ENCODE peak calls at places on chromosome 11, in eight cellular contexts. O is tibial nerve; E is CD4-positive, alpha-beta memory T cell; P is effector memory CD4-positive, alpha-beta T cell; Z is GM23338; S is psoas muscle; H is ovary; F is PC-9. A is an unnamed sample.

GRCh38 chr11:67058506-67058905 is 1.9 kb downstream of the RHOD start:
- DNase-seq in Z (no peak), H (no peak), O (no peak), E (no peak), S (no peak), F (no peak), P (no peak), A (no peak)

GRCh38 chr11:47324520-47324919 is 28.0 kb downstream of the MYBPC3 start:
- DNase-seq in O (no peak), E (no peak), P (no peak), Z (no peak), H (no peak), F (no peak), S (no peak), A (no peak)

GRCh38 chr11:8011383-8011782 is 24.2 kb downstream of the EIF3F start:
- DNase-seq in O (no peak), Z (no peak), H (no peak), E (no peak), F (no peak), P (no peak), S (no peak), A (no peak)

GRCh38 chr11:31340903-31341572 is 28.5 kb downstream of the DCDC1 start:
- DNase-seq in E (peak; percentile 37), F (no peak), S (no peak), O (no peak), P (no peak), Z (peak; percentile 66), H (no peak), A (no peak)

GRCh38 chr11:40797981-40798380 is 661.5 kb downstream of the LRRC4C start:
- DNase-seq in P (no peak), O (no peak), S (no peak), H (no peak), Z (no peak), E (no peak), F (no peak), A (no peak)

GRCh38 chr11:11545285-11546275 is 76.2 kb downstream of the GALNT18 start:
- DNase-seq in H (no peak), S (no peak), F (no peak), O (no peak), E (no peak), Z (peak; percentile 24), P (no peak), A (no peak)

GRCh38 chr11:763549-764321 is 13.6 kb downstream of the GATD1 start:
- DNase-seq in P (no peak), F (no peak), E (no peak), O (no peak), H (no peak), S (no peak), Z (no peak), A (no peak)

GRCh38 chr11:43399983-43400630 is 41.4 kb downstream of the TTC17 start:
- DNase-seq in S (no peak), P (no peak), E (no peak), H (no peak), Z (no peak), F (no peak), O (no peak), A (no peak)

GRCh38 chr11:134742956-134743808 is 331.1 kb upstream of the B3GAT1 start:
- DNase-seq in F (no peak), E (no peak), Z (no peak), O (no peak), S (no peak), P (no peak), H (no peak), A (peak; percentile 48)

GRCh38 chr11:8219257-8220021 is 44.2 kb downstream of the LMO1 start:
- DNase-seq in H (no peak), S (no peak), P (no peak), Z (peak; percentile 85), E (no peak), O (peak; percentile 21), F (peak; percentile 40), A (no peak)

GRCh38 chr11:96235725-96236124 is 107.3 kb downstream of the MAML2 start:
- DNase-seq in S (no peak), H (no peak), E (no peak), P (no peak), F (no peak), Z (no peak), O (no peak), A (no peak)

GRCh38 chr11:36288442-36289225 is 590 bp downstream of the COMMD9 start:
- DNase-seq in F (no peak), S (no peak), O (no peak), Z (no peak), H (no peak), P (no peak), E (no peak), A (peak; percentile 30)

GRCh38 chr11:95762513-95762912 is 27.1 kb downstream of the FAM76B start:
- DNase-seq in S (no peak), Z (no peak), H (no peak), F (no peak), O (no peak), E (no peak), P (no peak), A (no peak)

GRCh38 chr11:116787786-116788486 is at the start of gene ZPR1:
- DNase-seq in F (peak; percentile 69), P (peak; percentile 78), E (peak; percentile 89), S (peak; percentile 93), Z (peak; percentile 81), O (peak; percentile 73), H (peak; percentile 81), A (peak; percentile 58)

GRCh38 chr11:32374261-32374711 is 61.1 kb downstream of the WT1 start:
- DNase-seq in O (peak; percentile 6), E (no peak), P (no peak), S (no peak), H (peak; percentile 62), F (no peak), Z (peak; percentile 95), A (no peak)

GRCh38 chr11:59463176-59463575 is 6.4 kb downstream of the OR4D6 start:
- DNase-seq in Z (peak; percentile 15), E (no peak), S (no peak), P (no peak), H (peak; percentile 58), F (no peak), O (peak; percentile 78), A (no peak)

GRCh38 chr11:61587951-61588695 is 7.2 kb upstream of the SYT7 start:
- DNase-seq in P (peak; percentile 34), H (no peak), F (peak; percentile 51), O (peak; percentile 16), S (peak; percentile 71), Z (peak; percentile 85), E (peak; percentile 66), A (peak; percentile 33)

GRCh38 chr11:61589961-61590360 is 9.1 kb upstream of the SYT7 start:
- DNase-seq in O (no peak), Z (no peak), P (no peak), E (no peak), F (no peak), H (no peak), S (no peak), A (no peak)

GRCh38 chr11:61587541-61587941 is 6.7 kb upstream of the SYT7 start:
- DNase-seq in H (peak; percentile 39), O (no peak), P (no peak), E (no peak), S (peak; percentile 72), F (no peak), Z (peak; percentile 90), A (no peak)

GRCh38 chr11:61585115-61585514 is 4.2 kb upstream of the SYT7 start:
- DNase-seq in Z (no peak), S (no peak), F (no peak), H (no peak), E (no peak), O (no peak), P (no peak), A (no peak)

DNA sequence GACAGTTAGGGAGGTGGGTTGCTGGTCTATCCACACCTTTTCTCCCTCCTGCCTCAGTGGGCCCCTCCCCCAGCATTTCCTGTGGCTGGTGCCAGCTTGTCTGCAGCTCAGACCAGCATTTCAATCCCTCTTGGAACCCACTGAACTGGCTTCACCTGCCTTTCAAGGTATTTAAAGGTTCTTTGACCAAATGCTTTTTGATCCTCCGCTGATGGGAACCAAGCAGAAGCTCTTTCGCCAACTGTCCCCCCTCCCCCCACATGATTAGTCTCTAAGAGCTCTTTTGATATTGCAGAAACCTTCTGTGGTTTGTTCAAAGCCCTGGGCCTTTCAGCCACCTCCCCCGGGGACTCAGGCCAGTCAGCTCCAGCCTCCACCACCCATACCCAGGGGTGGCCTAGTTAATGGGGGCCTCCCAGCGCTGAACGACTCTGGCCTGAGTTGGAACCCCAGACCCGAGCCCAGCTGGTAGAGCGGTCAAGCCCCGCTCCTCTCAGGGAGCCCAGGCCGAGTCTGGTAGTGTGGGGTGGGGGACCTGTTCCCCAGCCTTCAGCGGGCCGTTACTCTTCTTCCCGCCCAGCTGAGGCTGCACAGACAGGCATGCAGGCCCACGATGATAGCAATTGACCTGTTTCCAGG is 6.0 kb upstream of the SYT7 start:
- DNase-seq in O (no peak), F (peak; percentile 48), E (no peak), S (no peak), H (no peak), Z (peak; percentile 60), P (no peak), A (no peak)
- H3K27me3 ChIP-seq in O (no peaks in the 10 kb centered on the region), F (peaks cover 43% of the 10 kb centered on the region), E (peaks cover 7% of the 10 kb centered on the region), S (no peaks in the 10 kb centered on the region), H (no peaks in the 10 kb centered on the region), Z (peaks cover 52% of the 10 kb centered on the region), P (no peaks in the 10 kb centered on the region), A (peaks cover 88% of the 10 kb centered on the region)

DNA sequence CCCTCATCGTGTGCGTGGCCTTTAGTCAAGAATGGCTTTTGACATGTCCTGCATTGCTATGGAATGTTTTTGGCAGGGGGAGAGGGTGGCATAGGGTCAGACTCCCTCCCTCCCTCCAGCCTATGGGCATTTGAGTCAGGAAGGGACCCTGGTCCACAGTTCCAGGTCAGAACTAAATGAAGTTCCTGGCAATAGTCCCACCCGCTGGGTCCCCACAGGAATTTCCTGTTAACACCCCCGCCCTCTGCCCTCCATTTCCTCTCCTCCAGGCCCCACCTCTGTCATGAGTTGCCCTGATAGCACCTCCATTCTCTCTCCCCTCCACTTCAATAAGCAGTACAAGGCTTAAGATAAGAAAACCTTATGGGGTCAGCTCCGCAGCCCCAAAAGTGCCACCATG is 40.8 kb upstream of the LMO2 start:
- DNase-seq in H (no peak), E (no peak), O (no peak), F (no peak), P (no peak), S (no peak), Z (no peak), A (no peak)
- H3K4me1 ChIP-seq in H (no peaks in the 10 kb centered on the region), E (peaks cover 3% of the 10 kb centered on the region), O (peaks cover 17% of the 10 kb centered on the region), F (peaks cover 4% of the 10 kb centered on the region), P (no peaks in the 10 kb centered on the region), S (peaks cover 9% of the 10 kb centered on the region), Z (peaks cover 14% of the 10 kb centered on the region), A (no peaks in the 10 kb centered on the region)

GRCh38 chr11:65446446-65447277 is 24.1 kb downstream of the NEAT1 start:
- DNase-seq in Z (no peak), S (peak; percentile 87), F (peak; percentile 30), O (peak; percentile 36), P (no peak), E (no peak), H (peak; percentile 55), A (no peak)
- H3K27ac ChIP-seq in Z (no peak overlapping the region), S (peak overlapping the region; percentile 79), F (peak overlapping the region; percentile 2), O (no peak overlapping the region), P (no peak overlapping the region), E (no peak overlapping the region), H (no peak overlapping the region), A (no peak overlapping the region)

GRCh38 chr11:27205269-27205668 is 157.7 kb downstream of the CCDC34 start:
- DNase-seq in Z (no peak), O (no peak), H (no peak), P (no peak), S (no peak), F (no peak), E (no peak), A (no peak)
- H3K27me3 ChIP-seq in Z (no peaks in the 10 kb centered on the region), O (no peaks in the 10 kb centered on the region), H (no peaks in the 10 kb centered on the region), P (no peaks in the 10 kb centered on the region), S (no peaks in the 10 kb centered on the region), F (no peaks in the 10 kb centered on the region), E (no peaks in the 10 kb centered on the region), A (no peaks in the 10 kb centered on the region)

A was measured in SJSA1.